ENCODE peak calls at places on chromosome 12, in six cellular contexts. T is A549, Y is DND-41, Q is endodermal cell, S is gastrocnemius medialis, C is stomach. I is an unnamed sample.

GRCh38 chr12:126668538-126668937 is 1598.4 kb upstream of the TMEM132C start:
- DNase-seq in T (peak; percentile 3), S (no peak), Y (no peak), Q (no peak), C (no peak), I (no peak)

GRCh38 chr12:132295101-132295526 is 34.3 kb downstream of the GALNT9 start:
- DNase-seq in T (no peak), C (no peak), S (no peak), Q (no peak), Y (no peak), I (no peak)

GRCh38 chr12:24960222-24960855 is 11.4 kb upstream of the BCAT1 start:
- DNase-seq in S (no peak), Q (peak; percentile 93), T (peak; percentile 55), Y (peak; percentile 64), C (no peak), I (no peak)

GRCh38 chr12:122021822-122022392 is at the start of gene BCL7A:
- DNase-seq in S (peak; percentile 79), Y (peak; percentile 81), T (peak; percentile 85), C (peak; percentile 70), Q (peak; percentile 92), I (peak; percentile 53)

GRCh38 chr12:131220007-131220685 is 266.4 kb downstream of the ADGRD1 start:
- DNase-seq in Y (no peak), C (no peak), S (no peak), T (no peak), Q (no peak), I (no peak)

GRCh38 chr12:46494424-46494823 is 121.9 kb upstream of the SLC38A2 start:
- DNase-seq in Q (no peak), Y (no peak), S (no peak), T (peak; percentile 85), C (no peak), I (no peak)

GRCh38 chr12:119157528-119157927 is 21.2 kb upstream of the HSPB8 start:
- DNase-seq in C (no peak), Q (no peak), T (no peak), Y (no peak), S (peak; percentile 96), I (no peak)

GRCh38 chr12:29796823-29797263 is 13.1 kb upstream of the TMTC1 start:
- DNase-seq in Y (no peak), Q (no peak), S (peak; percentile 65), T (no peak), C (no peak), I (no peak)

GRCh38 chr12:64691793-64692583 is 67.2 kb downstream of the GNS start:
- DNase-seq in Y (no peak), C (no peak), S (no peak), T (no peak), Q (no peak), I (no peak)

GRCh38 chr12:12025799-12026386 is 44.8 kb upstream of the BCL2L14 start:
- DNase-seq in T (no peak), Y (no peak), S (no peak), C (no peak), Q (peak; percentile 13), I (no peak)

GRCh38 chr12:11696084-11696483 is 46.6 kb downstream of the ETV6 start:
- DNase-seq in S (no peak), T (no peak), C (no peak), Q (no peak), Y (no peak), I (no peak)

GRCh38 chr12:94289551-94290312 is 141.4 kb downstream of the PLXNC1 start:
- DNase-seq in C (no peak), T (no peak), S (no peak), Y (no peak), Q (no peak), I (no peak)

GRCh38 chr12:110105961-110106540 is 18.1 kb upstream of the IFT81 start:
- DNase-seq in S (no peak), T (no peak), Y (no peak), C (no peak), Q (no peak), I (no peak)

GRCh38 chr12:124961055-124961454 is 27.9 kb downstream of the DHX37 start:
- DNase-seq in Q (no peak), Y (no peak), T (no peak), C (no peak), S (no peak), I (no peak)

GRCh38 chr12:93041416-93041815 is 112.3 kb upstream of the EEA1 start:
- DNase-seq in Y (no peak), C (no peak), Q (no peak), T (no peak), S (no peak), I (no peak)

GRCh38 chr12:42296503-42297109 is 29.3 kb downstream of the ZCRB1 start:
- DNase-seq in Q (peak; percentile 59), C (no peak), Y (peak; percentile 24), T (peak; percentile 60), S (no peak), I (no peak)

GRCh38 chr12:122517877-122518276 is 8.9 kb downstream of the RSRC2 start:
- DNase-seq in Y (no peak), S (no peak), T (peak; percentile 53), C (no peak), Q (peak; percentile 52), I (no peak)

GRCh38 chr12:84507914-84508313 is 404.7 kb downstream of the SLC6A15 start:
- DNase-seq in C (no peak), T (no peak), Q (no peak), Y (no peak), S (no peak), I (no peak)

GRCh38 chr12:132524405-132524804 is 34.5 kb downstream of the FBRSL1 start:
- DNase-seq in S (no peak), Y (no peak), Q (no peak), T (peak; percentile 90), C (peak; percentile 90), I (no peak)

GRCh38 chr12:21190016-21190415 is 59.0 kb downstream of the SLCO1B1 start:
- DNase-seq in Q (no peak), T (no peak), C (no peak), S (no peak), Y (no peak), I (no peak)

GRCh38 chr12:203462-204260 is 10.3 kb downstream of the SLC6A12 start:
- DNase-seq in S (no peak), Q (peak; percentile 89), C (no peak), T (peak; percentile 26), Y (no peak), I (no peak)

GRCh38 chr12:19239616-19240234 is 110.2 kb downstream of the PLEKHA5 start:
- DNase-seq in Y (no peak), S (no peak), T (no peak), C (no peak), Q (no peak), I (no peak)

GRCh38 chr12:13282861-13283260 is 86.3 kb downstream of the EMP1 start:
- DNase-seq in S (no peak), Y (no peak), T (no peak), C (no peak), Q (peak; percentile 54), I (no peak)

GRCh38 chr12:2284321-2284813 is 231.6 kb downstream of the CACNA1C start:
- DNase-seq in S (no peak), Q (no peak), T (no peak), Y (no peak), C (no peak), I (no peak)

GRCh38 chr12:2283910-2284309 is 231.1 kb downstream of the CACNA1C start:
- DNase-seq in C (no peak), Y (no peak), T (no peak), Q (peak; percentile 57), S (no peak), I (no peak)

GRCh38 chr12:2285462-2285861 is 232.7 kb downstream of the CACNA1C start:
- DNase-seq in Y (no peak), C (no peak), Q (no peak), S (no peak), T (no peak), I (no peak)

GRCh38 chr12:2286051-2286450 is 233.3 kb downstream of the CACNA1C start:
- DNase-seq in C (no peak), S (no peak), Y (no peak), Q (no peak), T (no peak), I (no peak)

DNA sequence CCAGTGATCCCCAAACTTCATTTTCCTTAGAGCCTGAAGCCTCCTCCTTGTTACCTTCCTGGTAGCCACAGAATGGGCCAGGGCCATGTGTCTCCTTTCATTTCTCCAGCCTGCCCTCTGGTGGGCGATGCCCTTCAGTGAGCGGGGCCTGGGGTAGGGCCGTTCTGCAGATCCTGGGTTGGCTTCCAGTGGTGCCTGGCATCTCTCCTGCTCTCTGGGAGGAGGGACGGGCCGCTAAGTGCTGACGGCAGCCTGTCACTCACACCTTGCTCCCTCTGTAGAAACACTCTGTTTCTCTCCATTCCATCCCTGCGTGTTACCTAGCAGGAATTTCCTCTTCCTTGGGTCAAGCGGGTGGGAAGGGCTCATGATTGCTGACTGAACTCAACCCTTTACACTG is 232.1 kb downstream of the CACNA1C start:
- DNase-seq in T (peak; percentile 50), Y (peak; percentile 48), S (peak; percentile 48), Q (peak; percentile 99), C (peak; percentile 66), I (no peak)
- TF ChIP-seq CTCF in T (peak; percentile 39), Y (peak; percentile 70), S (peak; percentile 40), Q (peak; percentile 100), C (peak; percentile 38), I (no peak)

DNA sequence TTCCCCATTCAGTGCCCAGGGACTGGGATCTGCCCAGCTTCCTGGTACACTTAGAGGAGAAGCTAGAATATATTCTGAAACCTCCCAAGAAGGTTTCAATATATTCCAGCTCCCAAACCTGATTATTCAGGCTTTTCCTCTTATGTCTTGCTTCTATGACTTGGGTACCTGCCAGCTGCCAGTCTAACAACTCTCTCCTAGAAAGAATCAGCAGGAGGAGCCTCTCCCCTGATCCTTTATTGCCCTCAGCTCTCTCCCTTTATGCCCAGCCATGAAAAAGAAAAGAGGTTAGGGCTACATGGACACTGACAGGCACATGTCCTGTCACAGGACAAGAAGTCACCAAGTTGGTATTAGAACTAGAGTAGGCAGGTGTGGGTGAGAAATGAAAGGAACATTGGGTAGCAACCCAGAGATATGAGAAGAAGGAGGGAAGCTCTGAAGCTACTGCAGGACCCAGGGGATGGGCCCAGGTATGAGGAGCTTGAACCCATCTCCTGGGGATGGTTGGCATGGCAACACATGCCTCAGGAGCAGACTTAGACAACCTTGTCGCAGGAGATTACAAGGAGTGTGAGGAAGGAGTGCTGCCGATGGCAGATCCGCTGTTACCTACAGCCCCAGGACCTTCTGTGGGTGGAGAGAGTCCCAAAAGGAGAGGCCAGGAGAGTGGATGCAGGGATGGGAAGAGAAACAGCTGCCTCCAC is 2.0 kb upstream of the CACNB3 start:
- DNase-seq in C (peak; percentile 40), Y (no peak), Q (peak; percentile 56), T (no peak), S (no peak), I (no peak)
- H3K4me3 ChIP-seq in C (peak overlapping the region; percentile 79), Y (peak overlapping the region; percentile 77), Q (peak overlapping the region; percentile 93), T (peak overlapping the region; percentile 81), S (peak overlapping the region; percentile 78), I (peak overlapping the region; percentile 88)

DNA sequence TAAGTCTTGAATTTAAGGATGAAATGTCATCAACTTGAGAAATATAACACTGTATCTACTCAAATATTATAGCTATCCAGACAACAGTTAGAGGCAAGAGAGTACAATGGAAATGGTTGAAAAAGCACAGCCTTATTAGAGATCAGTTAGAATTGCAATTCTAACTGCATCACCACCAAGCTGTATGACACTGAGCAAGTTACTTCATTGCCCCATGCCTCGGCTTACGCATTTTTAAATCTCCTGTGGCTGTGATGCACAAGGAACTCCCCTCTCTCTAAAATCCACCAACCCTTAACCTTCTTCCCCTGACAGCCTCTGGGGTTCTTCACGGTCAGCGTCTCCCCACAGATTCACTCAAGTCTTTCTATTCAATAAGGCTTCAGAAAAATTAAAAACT is 75.1 kb downstream of the MED13L start:
- DNase-seq in S (no peak), C (no peak), Y (no peak), Q (peak; percentile 52), T (no peak), I (no peak)
- H3K4me1 ChIP-seq in S (peaks cover 62% of the 10 kb centered on the region), C (peaks cover 69% of the 10 kb centered on the region), Y (no peaks in the 10 kb centered on the region), Q (peaks cover 3% of the 10 kb centered on the region), T (peaks cover 39% of the 10 kb centered on the region), I (peaks cover 10% of the 10 kb centered on the region)

GRCh38 chr12:112111931-112112330 is 3.3 kb upstream of the NAA25 start:
- DNase-seq in C (no peak), Q (no peak), Y (no peak), T (peak; percentile 56), S (no peak), I (no peak)
- TF ChIP-seq CTCF in C (no peak), Q (no peak), Y (no peak), T (peak; percentile 30), S (no peak), I (no peak)